ENCODE peak calls at places on chromosomes 11 and 22, in seven cellular contexts. K, P, G, B, A, R and H are unnamed samples.

GRCh38 chr11:86162257-86162656 is 82.3 kb upstream of the EED start:
- DNase-seq in B (peak; percentile 87), G (no peak), P (no peak), A (peak; percentile 46), K (peak; percentile 39), R (peak; percentile 93), H (no peak)

GRCh38 chr11:27205269-27205668 is 157.7 kb downstream of the CCDC34 start:
- DNase-seq in K (no peak), G (no peak), A (no peak), B (no peak), R (no peak), P (no peak), H (no peak)

GRCh38 chr11:121578216-121579063 is 125.7 kb upstream of the SORL1-AS1 start:
- DNase-seq in B (peak; percentile 23), K (no peak), P (no peak), G (no peak), A (no peak), R (peak; percentile 4), H (no peak)

GRCh38 chr11:101441747-101442146 is 142.1 kb downstream of the TRPC6 start:
- DNase-seq in A (no peak), R (no peak), P (no peak), G (peak; percentile 73), B (no peak), K (no peak), H (no peak)

GRCh38 chr11:31560842-31561476 is 51.4 kb downstream of the ELP4 start:
- DNase-seq in R (no peak), P (no peak), K (no peak), B (no peak), G (no peak), A (no peak), H (no peak)

GRCh38 chr22:26131755-26132154 is 37.5 kb upstream of the SEZ6L start:
- DNase-seq in R (no peak), A (no peak), G (no peak), P (no peak), B (no peak), K (no peak), H (no peak)

GRCh38 chr22:30425327-30425615 is 297 bp upstream of the MTFP1 start:
- DNase-seq in B (no peak), P (no peak), A (no peak), K (no peak), R (no peak), G (no peak), H (no peak)

GRCh38 chr11:125579811-125580210 is 10.5 kb downstream of the EI24 start:
- DNase-seq in A (no peak), K (no peak), G (no peak), B (no peak), R (no peak), P (no peak), H (no peak)

GRCh38 chr11:86949995-86950993 is 4.9 kb downstream of the FZD4 start:
- DNase-seq in P (no peak), B (no peak), R (peak; percentile 77), G (no peak), A (no peak), K (no peak), H (no peak)

GRCh38 chr11:112453601-112454577 is 193.2 kb upstream of the PLET1 start:
- DNase-seq in K (peak; percentile 19), A (no peak), B (peak; percentile 52), P (no peak), G (no peak), R (peak; percentile 12), H (no peak)

GRCh38 chr11:2974272-2974671 is 17.9 kb downstream of the NAP1L4 start:
- DNase-seq in A (no peak), K (no peak), B (no peak), G (no peak), R (no peak), P (no peak), H (no peak)

GRCh38 chr11:28833670-28834069 is 725.5 kb downstream of the METTL15 start:
- DNase-seq in P (peak; percentile 81), K (no peak), G (no peak), R (peak; percentile 99), B (peak; percentile 98), A (peak; percentile 82), H (peak; percentile 98)

GRCh38 chr22:50310209-50310722 is 2.8 kb upstream of the PLXNB2 start:
- DNase-seq in P (no peak), A (no peak), K (no peak), R (no peak), B (no peak), G (no peak), H (no peak)

GRCh38 chr11:7639643-7640025 is 33.7 kb downstream of the CYB5R2 start:
- DNase-seq in R (no peak), A (no peak), B (no peak), G (no peak), K (no peak), P (no peak), H (no peak)

GRCh38 chr22:39997939-39998726 is 3.4 kb downstream of the FAM83F start:
- DNase-seq in P (peak; percentile 55), A (peak; percentile 15), B (peak; percentile 48), R (peak; percentile 36), G (peak; percentile 81), K (no peak), H (no peak)

GRCh38 chr11:225734-226453 is 10.2 kb downstream of the SIRT3 start:
- DNase-seq in K (no peak), P (no peak), B (peak; percentile 25), G (no peak), A (no peak), R (peak; percentile 50), H (no peak)

DNA sequence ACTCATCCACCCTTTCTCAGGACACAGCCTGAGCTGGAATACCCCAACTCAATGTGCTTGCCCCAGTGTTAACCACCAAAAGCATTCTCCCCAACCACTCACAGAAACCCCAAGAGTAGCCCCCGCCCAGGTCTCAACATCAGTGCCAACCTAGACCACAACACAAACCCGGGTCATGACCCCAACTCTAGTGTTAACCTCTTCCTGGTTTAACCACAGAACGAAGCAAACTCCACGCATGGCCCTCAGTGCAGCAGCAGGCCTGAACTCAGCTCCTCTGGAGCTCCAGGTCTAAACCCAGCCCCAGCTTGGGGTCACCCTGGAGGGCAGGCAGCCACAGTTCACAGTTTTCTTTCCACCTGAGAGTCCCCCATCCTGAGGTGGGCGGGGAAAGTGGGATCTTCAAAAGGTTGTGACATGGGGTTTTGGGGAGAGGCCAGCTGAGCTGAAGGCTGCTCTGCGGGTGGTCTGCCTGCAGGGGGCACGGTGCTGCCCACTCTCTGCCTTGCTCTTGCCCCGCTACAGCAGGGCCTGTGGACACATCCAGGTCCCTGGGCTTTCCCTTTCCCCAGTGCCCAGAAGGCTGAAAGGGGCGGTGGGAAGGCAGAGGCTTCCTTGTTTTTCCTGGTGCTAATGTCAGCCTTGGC is 37.9 kb downstream of the NECTIN1 start:
- DNase-seq in G (no peak), B (no peak), K (no peak), R (no peak), P (no peak), A (no peak), H (no peak)
- TF ChIP-seq CTCF in G (no peak), B (peak; percentile 15), K (no peak), R (peak; percentile 9), P (no peak), A (no peak), H (no peak)

DNA sequence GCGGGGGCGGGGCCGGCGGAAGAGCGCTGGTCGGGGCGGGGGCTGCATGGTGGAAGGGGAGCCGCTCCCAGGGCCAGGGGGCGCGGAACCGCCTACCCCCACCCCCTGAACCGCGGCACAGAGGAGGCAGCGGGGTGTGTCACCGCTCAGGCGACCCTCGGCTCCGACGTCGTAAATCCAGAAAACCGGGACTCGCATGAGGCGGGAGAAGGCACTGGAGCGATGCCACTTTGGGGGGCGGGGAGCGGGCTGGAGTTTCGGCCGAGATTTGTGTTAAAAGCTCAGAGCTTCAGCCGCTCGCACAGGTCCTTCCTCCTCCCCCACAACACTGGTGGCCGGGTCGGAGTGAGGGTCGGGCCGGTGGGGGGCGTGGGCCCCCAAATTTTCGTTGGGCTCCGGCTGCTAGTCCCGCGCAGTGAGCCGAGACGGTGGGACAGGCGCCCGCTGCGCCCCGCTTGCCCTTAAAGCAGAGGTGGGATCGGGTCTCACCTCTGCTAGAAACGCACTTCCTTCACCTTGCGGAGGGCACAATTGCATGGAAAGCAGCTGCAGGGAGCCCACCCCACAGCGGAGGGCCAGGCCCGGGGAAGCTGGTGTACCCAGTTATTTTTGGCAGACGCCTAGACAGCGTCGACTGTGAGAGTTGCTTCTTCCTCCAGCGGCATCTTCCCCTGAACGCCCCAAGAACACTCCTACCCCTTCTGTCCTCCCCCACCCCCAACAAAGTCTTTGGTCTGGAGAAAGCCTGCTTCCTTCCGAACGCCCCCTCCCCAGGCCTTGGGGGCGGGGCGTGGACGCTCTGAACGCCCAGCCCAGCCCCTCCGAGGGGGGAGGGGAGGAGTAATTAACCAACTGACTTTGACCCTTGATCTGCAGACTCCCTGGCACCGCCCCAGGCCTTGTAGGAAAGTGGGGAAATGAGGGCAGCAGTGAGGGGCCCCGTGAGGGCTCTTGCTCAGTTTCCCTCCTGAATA is 1.1 kb downstream of the OVOL1 start:
- DNase-seq in R (no peak), P (no peak), K (no peak), A (no peak), G (no peak), B (no peak), H (no peak)
- H3K4me3 ChIP-seq in R (no peak overlapping the region), P (peak overlapping the region; percentile 16), K (peak overlapping the region; percentile 11), A (no peak overlapping the region), G (peak overlapping the region; percentile 53), B (peak overlapping the region; percentile 13), H (no peak overlapping the region)

DNA sequence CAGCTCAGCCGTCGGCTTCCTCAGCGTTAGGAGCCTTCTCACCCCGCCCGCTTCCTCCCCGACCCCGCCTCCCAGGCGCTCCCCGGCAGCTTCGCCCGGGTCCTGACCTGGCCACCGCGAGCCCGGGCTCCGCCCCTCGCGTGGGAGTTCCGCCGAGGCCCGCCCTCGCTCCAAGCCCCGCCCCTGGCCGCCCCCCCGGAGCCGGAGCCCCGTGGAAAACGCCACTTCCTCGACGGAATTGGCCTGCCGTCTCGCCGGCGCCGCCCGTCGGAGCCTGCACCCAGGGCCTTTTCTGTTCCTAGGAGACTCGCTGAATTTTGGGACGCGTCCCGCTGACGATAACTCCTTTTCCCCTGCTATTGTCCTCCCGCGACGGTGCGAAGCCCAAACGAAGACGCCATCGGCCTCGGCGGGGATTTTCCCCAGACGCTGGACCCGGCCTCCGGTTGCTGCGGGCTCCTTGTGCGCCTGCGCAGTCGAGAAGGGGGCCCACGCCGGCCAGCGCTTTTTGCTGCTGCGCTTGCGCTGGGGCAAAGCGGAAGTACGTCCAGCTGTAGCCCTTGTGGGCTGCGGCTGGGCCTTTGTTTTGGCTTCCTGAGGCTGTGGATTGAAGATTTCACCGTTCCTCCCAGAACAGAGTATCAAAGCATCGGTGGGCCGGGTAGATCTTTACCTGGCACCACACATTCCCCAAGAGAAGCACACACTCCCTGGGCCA is 10.0 kb downstream of the RELA start:
- DNase-seq in K (peak; percentile 94), B (peak; percentile 97), R (peak; percentile 93), P (peak; percentile 64), A (peak; percentile 80), G (peak; percentile 88), H (no peak)
- TF ChIP-seq CTCF in K (no peak), B (no peak), R (no peak), P (no peak), A (no peak), G (no peak), H (no peak)

DNA sequence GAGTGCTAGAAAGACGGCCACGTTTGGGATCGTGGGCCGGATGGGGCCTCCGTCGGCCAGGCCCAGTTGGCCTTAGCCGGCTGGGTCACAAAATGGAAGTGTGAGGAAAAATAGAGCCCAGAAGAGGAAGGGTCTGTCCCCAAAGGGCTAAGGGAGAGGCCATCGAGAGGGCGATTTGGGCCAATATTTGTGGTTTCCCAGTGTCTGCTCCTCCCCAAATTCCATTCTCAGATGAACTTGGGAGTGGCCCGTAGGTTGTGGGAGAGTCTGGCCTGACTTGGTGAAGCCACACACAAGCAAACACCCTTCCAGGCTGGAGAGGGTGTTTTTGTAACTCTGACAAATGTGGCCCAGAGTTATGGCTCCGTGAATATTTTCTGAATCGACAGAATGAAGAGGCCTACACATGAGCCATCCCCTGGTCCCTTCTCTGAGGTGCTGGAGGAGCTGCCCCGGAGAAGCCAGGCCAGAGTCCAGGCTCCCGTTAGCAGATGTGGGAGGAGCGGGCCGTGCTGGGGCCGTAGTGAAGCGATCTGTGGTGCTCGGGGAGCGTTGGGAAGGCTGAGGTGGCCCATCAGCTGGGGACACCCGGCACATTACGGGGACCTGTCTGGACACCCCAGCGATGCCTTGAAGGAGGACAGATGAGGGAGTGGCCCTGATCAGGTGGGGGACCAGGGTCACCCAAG is 73.5 kb upstream of the PPARA start:
- DNase-seq in P (no peak), R (peak; percentile 37), A (no peak), K (peak; percentile 58), B (peak; percentile 65), G (peak; percentile 73), H (peak; percentile 36)
- H3K4me3 ChIP-seq in P (peak overlapping the region; percentile 13), R (no peak overlapping the region), A (peak overlapping the region; percentile 98), K (peak overlapping the region; percentile 95), B (no peak overlapping the region), G (peak overlapping the region; percentile 85), H (peak overlapping the region; percentile 52)